ENCODE peak calls at places on chromosomes 11 and 22, in nine cellular contexts. A is lung, U is fibroblast of mammary gland, E is colonic mucosa, W is heart right ventricle, B is brain microvascular endothelial cell, S is type B pancreatic cell, T is nephron progenitor cell, Q is cardiac muscle cell. O is an unnamed sample.

GRCh38 chr11:71485466-71485865 is 32.5 kb downstream of the NADSYN1 start:
- DNase-seq in A (no peak), U (no peak), E (no peak), W (no peak), B (no peak), S (no peak), T (no peak), Q (no peak), O (no peak)

GRCh38 chr22:37521236-37521739 is 2.1 kb upstream of the CARD10 start:
- DNase-seq in A (no peak), U (no peak), E (peak), W (no peak), B (no peak), S (no peak), T (no peak), Q (no peak), O (no peak)

GRCh38 chr11:5476184-5476819 is 12.2 kb upstream of the OR52D1 start:
- DNase-seq in A (no peak), U (peak), E (peak), W (peak), B (peak), S (no peak), T (peak), Q (peak), O (no peak)

GRCh38 chr11:70854891-70855556 is 397.4 kb downstream of the SHANK2 start:
- DNase-seq in A (no peak), U (no peak), E (no peak), W (no peak), B (no peak), S (no peak), T (no peak), Q (peak), O (no peak)

GRCh38 chr11:66012946-66013761 is 1.3 kb downstream of the CST6 start:
- DNase-seq in A (no peak), U (no peak), E (no peak), W (no peak), B (no peak), S (no peak), T (no peak), Q (peak), O (no peak)

GRCh38 chr11:46247090-46247489 is 30.4 kb upstream of the CREB3L1 start:
- DNase-seq in A (no peak), U (peak), E (no peak), W (no peak), B (no peak), S (no peak), T (no peak), Q (no peak), O (no peak)

GRCh38 chr22:29147241-29147919 is 58.3 kb upstream of the EMID1 start:
- DNase-seq in A (no peak), U (no peak), E (no peak), W (no peak), B (no peak), S (no peak), T (no peak), Q (no peak), O (no peak)

GRCh38 chr11:27392715-27393114 is 29.7 kb upstream of the CCDC34 start:
- DNase-seq in A (no peak), U (peak), E (no peak), W (no peak), B (peak), S (no peak), T (no peak), Q (peak), O (no peak)

GRCh38 chr11:25755918-25756584 is 575.9 kb upstream of the ANO3 start:
- DNase-seq in A (no peak), U (no peak), E (no peak), W (no peak), B (no peak), S (no peak), T (no peak), Q (no peak), O (peak)

GRCh38 chr22:31177420-31178162 is 17.6 kb downstream of the RNF185 start:
- DNase-seq in A (no peak), U (peak), E (no peak), W (no peak), B (peak), S (no peak), T (no peak), Q (no peak), O (no peak)

GRCh38 chr22:40055143-40055926 is 60.6 kb downstream of the FAM83F start:
- DNase-seq in A (no peak), U (no peak), E (no peak), W (no peak), B (no peak), S (no peak), T (no peak), Q (no peak), O (no peak)

GRCh38 chr11:134276396-134277175 is 407 bp downstream of the GLB1L3 start:
- DNase-seq in A (no peak), U (no peak), E (no peak), W (no peak), B (no peak), S (peak), T (peak), Q (no peak), O (peak)

GRCh38 chr11:69523453-69523852 is 42.0 kb downstream of the LINC01488 start:
- DNase-seq in A (no peak), U (no peak), E (no peak), W (no peak), B (no peak), S (no peak), T (no peak), Q (no peak), O (no peak)

GRCh38 chr22:30205281-30206115 is 41.1 kb downstream of the LIF start:
- DNase-seq in A (no peak), U (peak), E (no peak), W (peak), B (peak), S (no peak), T (no peak), Q (no peak), O (no peak)

GRCh38 chr11:83713701-83714100 is 427.5 kb upstream of the CCDC90B start:
- DNase-seq in A (no peak), U (peak), E (no peak), W (no peak), B (no peak), S (no peak), T (no peak), Q (no peak), O (no peak)

GRCh38 chr11:130103296-130103814 is 33.7 kb downstream of the APLP2 start:
- DNase-seq in A (no peak), U (peak), E (no peak), W (no peak), B (peak), S (no peak), T (no peak), Q (no peak), O (no peak)

GRCh38 chr11:124591430-124591829 is 19.8 kb upstream of the PANX3 start:
- DNase-seq in A (no peak), U (no peak), E (no peak), W (no peak), B (no peak), S (no peak), T (no peak), Q (no peak), O (no peak)
- TF ChIP-seq CTCF in A (no peak), U (no peak), E (no peak), W (no peak), B (no peak), S (no peak), T (no peak), Q (no peak), O (no peak)

GRCh38 chr11:16926868-16927267 is 87.3 kb downstream of the PLEKHA7 start:
- DNase-seq in A (no peak), U (no peak), E (no peak), W (no peak), B (no peak), S (no peak), T (no peak), Q (no peak), O (no peak)
- TF ChIP-seq CTCF in A (no peak), U (no peak), E (no peak), W (no peak), B (no peak), S (no peak), T (no peak), Q (no peak), O (no peak)

GRCh38 chr11:33736148-33736809 is at the start of gene CD59:
- DNase-seq in A (peak), U (peak), E (peak), W (peak), B (peak), S (peak), T (peak), Q (peak), O (peak)
- TF ChIP-seq CTCF in A (no peak), U (no peak), E (no peak), W (no peak), B (no peak), S (peak), T (no peak), Q (no peak), O (no peak)

GRCh38 chr11:113722221-113722620 is 16.1 kb upstream of the TMPRSS5 start:
- DNase-seq in A (no peak), U (no peak), E (no peak), W (no peak), B (no peak), S (no peak), T (no peak), Q (no peak), O (no peak)

GRCh38 chr11:113722934-113723333 is 16.8 kb upstream of the TMPRSS5 start:
- DNase-seq in A (no peak), U (no peak), E (no peak), W (no peak), B (no peak), S (no peak), T (no peak), Q (no peak), O (no peak)

GRCh38 chr11:113723706-113724246 is 17.7 kb upstream of the TMPRSS5 start:
- DNase-seq in A (no peak), U (no peak), E (no peak), W (no peak), B (no peak), S (no peak), T (no peak), Q (no peak), O (no peak)

GRCh38 chr11:113725883-113726405 is 19.8 kb upstream of the TMPRSS5 start:
- DNase-seq in A (no peak), U (no peak), E (no peak), W (no peak), B (no peak), S (no peak), T (no peak), Q (no peak), O (no peak)

DNA sequence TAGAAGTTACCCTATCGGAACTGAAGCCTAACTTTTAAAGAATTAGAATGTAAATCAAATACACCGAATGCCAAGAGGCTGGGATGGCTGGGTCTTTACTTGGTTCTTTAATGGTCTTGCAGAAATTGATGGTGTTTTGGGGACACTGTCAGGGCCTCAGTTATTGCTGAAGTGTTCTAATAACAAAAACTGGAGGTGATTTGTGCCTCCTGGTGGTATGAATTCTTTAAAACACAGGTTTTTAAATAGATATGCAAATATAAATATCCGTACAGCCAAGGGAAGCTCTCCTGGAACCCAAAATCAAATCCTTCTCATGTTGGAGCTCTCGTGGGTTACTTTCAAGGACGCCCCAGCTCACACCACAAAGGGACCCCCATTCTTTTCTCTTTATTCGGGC is 19.3 kb upstream of the TMPRSS5 start:
- DNase-seq in A (no peak), U (no peak), E (no peak), W (no peak), B (no peak), S (no peak), T (no peak), Q (no peak), O (no peak)
- TF ChIP-seq CTCF in A (no peak), U (no peak), E (no peak), W (no peak), B (no peak), S (no peak), T (no peak), Q (no peak), O (no peak)

GRCh38 chr11:124837491-124837856 is 27.8 kb upstream of the ROBO3 start:
- DNase-seq in A (no peak), U (peak), E (peak), W (peak), B (peak), S (no peak), T (no peak), Q (peak), O (peak)
- TF ChIP-seq CTCF in A (peak), U (peak), E (no peak), W (peak), B (peak), S (no peak), T (no peak), Q (peak), O (peak)

GRCh38 chr11:47269002-47269828 is 718 bp upstream of the MADD start:
- DNase-seq in A (peak), U (peak), E (peak), W (peak), B (peak), S (peak), T (peak), Q (peak), O (peak)

GRCh38 chr11:47269829-47270305 is at the start of gene MADD:
- DNase-seq in A (peak), U (peak), E (peak), W (peak), B (peak), S (peak), T (peak), Q (peak), O (peak)

GRCh38 chr11:47271328-47271727 is 1.4 kb downstream of the MADD start:
- DNase-seq in A (no peak), U (no peak), E (no peak), W (no peak), B (no peak), S (no peak), T (no peak), Q (no peak), O (no peak)

GRCh38 chr11:47271961-47272661 is 2.2 kb downstream of the MADD start:
- DNase-seq in A (no peak), U (no peak), E (peak), W (peak), B (no peak), S (no peak), T (no peak), Q (peak), O (no peak)

GRCh38 chr11:47270331-47271271 is 668 bp downstream of the MADD start:
- DNase-seq in A (no peak), U (peak), E (peak), W (peak), B (peak), S (no peak), T (no peak), Q (peak), O (no peak)
- TF ChIP-seq CTCF in A (no peak), U (peak), E (no peak), W (no peak), B (peak), S (no peak), T (no peak), Q (no peak), O (peak)

GRCh38 chr11:62879554-62879953 is 1.1 kb upstream of the SLC3A2 start:
- DNase-seq in A (peak), U (peak), E (no peak), W (no peak), B (no peak), S (no peak), T (no peak), Q (no peak), O (no peak)

GRCh38 chr11:62876712-62877111 is 4.0 kb upstream of the SLC3A2 start:
- DNase-seq in A (no peak), U (no peak), E (no peak), W (no peak), B (no peak), S (no peak), T (no peak), Q (no peak), O (no peak)

GRCh38 chr11:62880803-62881578 is at the start of gene SLC3A2:
- DNase-seq in A (peak), U (peak), E (peak), W (peak), B (peak), S (peak), T (peak), Q (peak), O (peak)

GRCh38 chr11:62880231-62880802 is 379 bp upstream of the SLC3A2 start:
- DNase-seq in A (peak), U (peak), E (no peak), W (no peak), B (peak), S (no peak), T (peak), Q (peak), O (no peak)

GRCh38 chr11:62879150-62879549 is 1.5 kb upstream of the SLC3A2 start:
- DNase-seq in A (no peak), U (no peak), E (no peak), W (no peak), B (no peak), S (no peak), T (no peak), Q (no peak), O (no peak)
- TF ChIP-seq CTCF in A (no peak), U (no peak), E (no peak), W (no peak), B (no peak), S (no peak), T (no peak), Q (no peak), O (no peak)

DNA sequence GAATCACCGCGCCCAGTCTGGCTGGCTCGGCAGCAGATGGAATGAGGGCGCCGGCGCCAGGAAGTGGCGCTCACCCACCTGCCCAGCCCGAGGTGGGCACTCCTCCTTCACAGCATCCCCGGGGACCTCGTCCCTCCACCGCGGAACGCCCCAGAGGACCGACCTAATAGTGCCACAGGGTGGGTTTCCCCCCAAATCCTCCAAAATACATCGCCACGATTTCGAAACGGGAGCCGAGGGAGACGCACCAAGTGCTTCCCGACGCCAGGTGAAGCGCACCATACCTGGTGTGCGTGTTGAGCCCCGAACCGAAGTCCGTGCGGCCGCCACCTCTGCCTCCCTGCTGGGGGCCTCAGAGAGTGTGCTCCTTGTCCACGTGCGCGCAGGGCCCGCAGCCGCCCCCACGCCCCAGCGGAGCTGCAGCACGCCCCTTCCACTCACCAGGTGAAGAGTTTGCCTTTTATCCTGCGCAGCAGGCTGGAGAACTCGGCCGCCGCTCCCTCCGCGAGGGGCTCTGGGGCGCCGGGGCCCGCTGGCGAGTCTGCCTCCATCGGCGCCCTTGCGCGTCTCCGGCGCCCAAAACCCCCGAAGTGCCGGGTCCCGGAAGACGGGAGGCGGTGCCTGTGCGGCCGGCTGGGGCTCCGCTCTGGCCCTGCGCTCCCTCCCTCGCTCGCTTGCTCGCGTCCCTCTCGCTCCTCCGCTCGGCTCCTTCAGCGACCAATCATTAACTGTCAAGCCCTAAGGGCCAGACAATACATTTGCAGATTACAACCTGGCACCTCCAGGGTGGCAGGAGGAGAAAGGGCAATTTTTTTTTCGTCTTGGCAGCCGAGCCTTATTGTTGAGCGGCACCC is at the start of gene SLC35F2:
- DNase-seq in A (peak), U (peak), E (peak), W (peak), B (peak), S (peak), T (peak), Q (peak), O (peak)
- TF ChIP-seq CTCF in A (no peak), U (no peak), E (no peak), W (no peak), B (no peak), S (no peak), T (no peak), Q (no peak), O (no peak)